ENCODE peak calls at places on chromosomes 6 and 20, in ten cellular contexts. P is heart left ventricle; A is kidney; G is cardiac muscle cell; O is PC-3; K is spleen; F is CD4-positive, CD25-positive, alpha-beta regulatory T cell; L is tibial nerve; Y is hepatocyte; Q is lower lobe of right lung. X is an unnamed sample.

GRCh38 chr6:122114733-122115132 is 284.7 kb upstream of the HSF2 start:
- DNase-seq in P (no peak), A (no peak), G (no peak), O (no peak), K (no peak), F (no peak), L (no peak), Y (no peak), Q (no peak), X (no peak)

GRCh38 chr20:37524221-37524700 is 3.2 kb downstream of the NNAT start:
- DNase-seq in P (no peak), A (no peak), G (no peak), O (no peak), K (peak; percentile 62), F (no peak), L (no peak), Y (peak; percentile 80), Q (no peak), X (no peak)

GRCh38 chr20:19991826-19992225 is 25.3 kb upstream of the NAA20 start:
- DNase-seq in P (no peak), A (no peak), G (no peak), O (no peak), K (no peak), F (no peak), L (no peak), Y (no peak), Q (no peak), X (no peak)

GRCh38 chr6:18307006-18307405 is 42.7 kb upstream of the DEK start:
- DNase-seq in P (no peak), A (no peak), G (peak; percentile 19), O (no peak), K (no peak), F (no peak), L (no peak), Y (no peak), Q (no peak), X (no peak)

GRCh38 chr6:130098317-130098716 is 79.9 kb downstream of the L3MBTL3 start:
- DNase-seq in P (no peak), A (no peak), G (no peak), O (peak; percentile 19), K (no peak), F (no peak), L (no peak), Y (no peak), Q (no peak), X (no peak)

GRCh38 chr20:17895641-17896246 is 72.8 kb downstream of the SNX5 start:
- DNase-seq in P (peak; percentile 76), A (peak; percentile 82), G (peak; percentile 64), O (no peak), K (peak; percentile 88), F (no peak), L (no peak), Y (no peak), Q (peak; percentile 82), X (no peak)

GRCh38 chr6:5080574-5080973 is 4.6 kb upstream of the PPP1R3G start:
- DNase-seq in P (no peak), A (no peak), G (no peak), O (no peak), K (no peak), F (no peak), L (no peak), Y (no peak), Q (no peak), X (no peak)

GRCh38 chr20:23449400-23449799 is 3.3 kb downstream of the CST11 start:
- DNase-seq in P (no peak), A (no peak), G (peak; percentile 32), O (no peak), K (no peak), F (no peak), L (no peak), Y (no peak), Q (no peak), X (no peak)

GRCh38 chr6:121223212-121223611 is 111.1 kb downstream of the TBC1D32 start:
- DNase-seq in P (no peak), A (no peak), G (no peak), O (no peak), K (no peak), F (no peak), L (no peak), Y (no peak), Q (no peak), X (no peak)

GRCh38 chr6:78383968-78384367 is 483.4 kb upstream of the IRAK1BP1 start:
- DNase-seq in P (no peak), A (no peak), G (no peak), O (no peak), K (no peak), F (no peak), L (no peak), Y (no peak), Q (no peak), X (no peak)

GRCh38 chr20:3042621-3043020 is 801 bp upstream of the GNRH2 start:
- DNase-seq in P (peak; percentile 56), A (peak; percentile 85), G (no peak), O (no peak), K (peak; percentile 45), F (no peak), L (peak; percentile 37), Y (no peak), Q (no peak), X (no peak)

GRCh38 chr6:139149383-139149782 is 14.5 kb downstream of the HECA start:
- DNase-seq in P (no peak), A (no peak), G (peak; percentile 75), O (no peak), K (no peak), F (no peak), L (no peak), Y (no peak), Q (no peak), X (no peak)

GRCh38 chr6:15363523-15364400 is 117.9 kb downstream of the JARID2 start:
- DNase-seq in P (no peak), A (no peak), G (no peak), O (no peak), K (no peak), F (no peak), L (no peak), Y (no peak), Q (no peak), X (no peak)

GRCh38 chr20:31841928-31842327 is 3.5 kb downstream of the FOXS1 start:
- DNase-seq in P (no peak), A (peak; percentile 80), G (peak; percentile 66), O (peak; percentile 79), K (no peak), F (no peak), L (no peak), Y (peak; percentile 55), Q (no peak), X (no peak)

GRCh38 chr20:37945034-37945660 is 42.2 kb downstream of the VSTM2L start:
- DNase-seq in P (no peak), A (no peak), G (no peak), O (no peak), K (peak; percentile 49), F (no peak), L (no peak), Y (no peak), Q (no peak), X (no peak)

DNA sequence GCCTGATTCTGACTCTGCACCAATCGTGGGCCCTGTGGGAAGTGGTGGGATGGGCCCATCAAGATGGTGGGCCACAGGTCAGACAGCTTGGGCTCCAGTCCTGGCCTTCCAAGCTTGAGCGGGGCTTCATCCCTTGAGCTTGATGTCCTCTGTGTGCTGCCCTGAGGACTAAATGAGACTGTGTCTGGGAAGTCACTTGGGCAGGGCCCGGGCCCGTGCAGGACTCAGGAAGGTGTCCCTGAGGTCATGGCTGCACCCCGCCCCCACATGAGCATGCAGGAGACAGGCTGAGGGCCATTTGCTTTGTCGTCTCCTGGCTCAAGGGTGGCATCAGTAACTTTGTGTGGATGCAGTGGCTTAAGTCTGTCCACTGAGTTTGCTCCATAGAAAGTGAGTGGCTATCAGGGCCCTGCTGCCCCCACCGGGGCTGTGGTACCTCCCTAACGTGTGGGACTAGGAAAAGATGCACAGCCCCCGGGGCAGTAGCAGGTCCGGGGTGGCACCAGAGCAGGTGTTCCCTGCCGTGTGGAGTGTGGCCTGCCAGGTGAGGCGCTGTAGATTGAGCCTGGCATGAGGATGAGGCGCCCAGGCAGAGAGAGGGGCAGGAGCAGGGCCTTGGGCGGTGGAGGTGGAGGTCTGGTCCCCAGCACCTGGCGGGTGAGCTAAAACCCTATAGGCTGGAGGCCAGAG is 298.6 kb downstream of the TAF4 start:
- DNase-seq in P (no peak), A (no peak), G (no peak), O (no peak), K (peak; percentile 58), F (no peak), L (no peak), Y (no peak), Q (no peak), X (no peak)
- H3K4me1 ChIP-seq in P (no peaks in the 10 kb centered on the region), A (no peaks in the 10 kb centered on the region), G (no peaks in the 10 kb centered on the region), O (no peaks in the 10 kb centered on the region), K (no peaks in the 10 kb centered on the region), F (no peaks in the 10 kb centered on the region), L (no peaks in the 10 kb centered on the region), Y (no peaks in the 10 kb centered on the region), Q (no peaks in the 10 kb centered on the region), X (no peaks in the 10 kb centered on the region)

GRCh38 chr6:118665011-118665410 is 13.6 kb upstream of the CEP85L start:
- DNase-seq in P (no peak), A (no peak), G (no peak), O (peak; percentile 45), K (no peak), F (no peak), L (no peak), Y (no peak), Q (no peak), X (no peak)
- H3K4me3 ChIP-seq in P (no peak overlapping the region), A (no peak overlapping the region), G (no peak overlapping the region), O (no peak overlapping the region), K (no peak overlapping the region), F (peak overlapping the region; percentile 80), L (peak overlapping the region; percentile 25), Y (no peak overlapping the region), Q (peak overlapping the region; percentile 27), X (peak overlapping the region; percentile 57)

DNA sequence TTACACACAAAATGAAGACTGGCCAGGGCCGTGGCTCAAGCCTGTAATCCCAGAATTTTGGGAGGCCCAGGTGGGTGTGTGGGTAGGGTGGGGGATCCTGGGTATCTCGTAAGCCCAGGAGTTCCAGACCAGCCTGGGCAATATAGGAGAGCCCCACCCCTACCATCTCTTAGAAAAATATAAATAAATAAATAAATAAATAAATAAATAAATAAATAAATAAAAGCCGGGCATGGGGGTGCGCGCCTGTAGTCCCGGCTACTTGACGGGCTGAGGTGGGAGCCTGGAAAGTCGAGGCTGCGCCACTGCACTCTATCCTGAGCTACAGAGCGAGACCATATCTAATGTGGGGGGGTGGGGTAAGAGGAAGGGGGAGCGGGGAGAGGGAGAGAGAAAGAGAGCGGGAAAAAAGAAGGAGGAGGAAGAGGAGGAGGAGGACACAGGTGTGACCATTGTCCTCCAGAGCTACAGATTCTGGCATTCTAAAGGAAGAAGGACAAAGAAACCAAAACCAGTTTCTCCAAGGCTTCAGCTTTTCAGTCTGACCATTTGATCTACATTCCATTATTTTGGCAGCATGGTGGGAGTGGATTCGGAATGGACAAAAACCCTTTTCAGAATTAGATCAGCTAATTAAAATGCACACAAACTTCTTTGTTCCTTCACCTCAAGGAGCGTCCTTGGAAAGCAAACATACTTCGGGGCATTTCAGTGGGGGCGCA is 616 bp upstream of the C6orf141 start:
- DNase-seq in P (no peak), A (no peak), G (no peak), O (no peak), K (no peak), F (no peak), L (no peak), Y (no peak), Q (no peak), X (no peak)
- H3K27ac ChIP-seq in P (no peak overlapping the region), A (no peak overlapping the region), G (no peak overlapping the region), O (peak overlapping the region; percentile 74), K (no peak overlapping the region), F (no peak overlapping the region), L (no peak overlapping the region), Y (no peak overlapping the region), Q (no peak overlapping the region), X (no peak overlapping the region)

GRCh38 chr6:75278474-75279077 is 6.0 kb downstream of the TMEM30A start:
- DNase-seq in P (no peak), A (no peak), G (no peak), O (peak; percentile 51), K (no peak), F (no peak), L (no peak), Y (no peak), Q (no peak), X (no peak)
- H3K4me1 ChIP-seq in P (peaks cover 82% of the 10 kb centered on the region), A (peaks cover 15% of the 10 kb centered on the region), G (peaks cover 49% of the 10 kb centered on the region), O (peaks cover 65% of the 10 kb centered on the region), K (peaks cover 99% of the 10 kb centered on the region), F (peaks cover 37% of the 10 kb centered on the region), L (no peaks in the 10 kb centered on the region), Y (peaks cover 25% of the 10 kb centered on the region), Q (peaks cover 69% of the 10 kb centered on the region), X (peaks cover 14% of the 10 kb centered on the region)

X was measured in effector memory CD4-positive, alpha-beta T cell.